ENCODE peak calls at places on chromosome 21, in four cellular contexts. O is astrocyte, L is type B pancreatic cell, I is stomach. Y is an unnamed sample.

GRCh38 chr21:33685613-33686197 is 43.4 kb downstream of the ITSN1 start:
- DNase-seq in I (no peak), L (no peak), O (peak), Y (no peak)

GRCh38 chr21:46295996-46296752 is 10.0 kb downstream of the YBEY start:
- DNase-seq in O (no peak), I (peak), L (no peak), Y (peak)

GRCh38 chr21:25560151-25560783 is 47.0 kb downstream of the MRPL39 start:
- DNase-seq in O (no peak), L (no peak), I (no peak), Y (no peak)

GRCh38 chr21:19237603-19238002 is 834.0 kb upstream of the TMPRSS15 start:
- DNase-seq in I (no peak), L (no peak), O (no peak), Y (no peak)

GRCh38 chr21:42830456-42831455 is 48.6 kb downstream of the WDR4 start:
- DNase-seq in L (peak), O (no peak), I (peak), Y (no peak)

GRCh38 chr21:22711636-22712035 is 1713.4 kb downstream of the NCAM2 start:
- DNase-seq in L (no peak), O (no peak), I (no peak), Y (no peak)

GRCh38 chr21:42426876-42427480 is 23.3 kb downstream of the UBASH3A start:
- DNase-seq in O (no peak), I (no peak), L (no peak), Y (no peak)

GRCh38 chr21:25362375-25363267 is 244.7 kb downstream of the MRPL39 start:
- DNase-seq in L (no peak), O (no peak), I (no peak), Y (no peak)

GRCh38 chr21:44892536-44893277 is 19.2 kb upstream of the PTTG1IP start:
- DNase-seq in I (peak), L (no peak), O (no peak), Y (peak)

GRCh38 chr21:16492356-16492755 is 762.6 kb downstream of the USP25 start:
- DNase-seq in L (no peak), I (no peak), O (no peak), Y (no peak)

GRCh38 chr21:45236481-45236880 is 51.2 kb downstream of the POFUT2 start:
- DNase-seq in I (no peak), O (no peak), L (no peak), Y (no peak)

GRCh38 chr21:42695324-42696025 is 42.1 kb downstream of the PDE9A start:
- DNase-seq in L (no peak), O (peak), I (no peak), Y (no peak)

GRCh38 chr21:37452222-37452621 is 85.6 kb downstream of the DYRK1A start:
- DNase-seq in O (peak), I (no peak), L (no peak), Y (no peak)

GRCh38 chr21:45179568-45180288 is 105.3 kb downstream of the ADARB1 start:
- DNase-seq in O (no peak), L (no peak), I (no peak), Y (no peak)

GRCh38 chr21:36854391-36854790 is 112.1 kb downstream of the HLCS start:
- DNase-seq in L (no peak), O (no peak), I (no peak), Y (no peak)

GRCh38 chr21:43597052-43597451 is 62.2 kb downstream of the HSF2BP start:
- DNase-seq in O (peak), L (no peak), I (no peak), Y (no peak)

GRCh38 chr21:43193651-43194302 is 25.0 kb downstream of the CRYAA start:
- DNase-seq in I (no peak), L (peak), O (peak), Y (no peak)

GRCh38 chr21:43303240-43304178 is 123.4 kb downstream of the SIK1 start:
- DNase-seq in I (no peak), L (no peak), O (no peak), Y (no peak)

GRCh38 chr21:40886006-40886405 is 39.0 kb upstream of the DSCAM start:
- DNase-seq in I (no peak), L (no peak), O (no peak), Y (no peak)

GRCh38 chr21:44288251-44289110 is 2.8 kb downstream of the AIRE start:
- DNase-seq in O (no peak), L (no peak), I (no peak), Y (no peak)

GRCh38 chr21:45266518-45267389 is 20.9 kb downstream of the POFUT2 start:
- DNase-seq in L (peak), O (peak), I (peak), Y (peak)

GRCh38 chr21:41786521-41786987 is 19.7 kb upstream of the RIPK4 start:
- DNase-seq in L (no peak), I (peak), O (peak), Y (no peak)

GRCh38 chr21:33541756-33542639 is at the start of gene GART:
- DNase-seq in I (peak), L (peak), O (peak), Y (peak)

GRCh38 chr21:25850126-25850831 is 115.5 kb downstream of the GABPA start:
- DNase-seq in L (no peak), O (no peak), I (no peak), Y (no peak)

GRCh38 chr21:42732033-42732410 is 78.6 kb downstream of the PDE9A start:
- DNase-seq in I (no peak), O (no peak), L (no peak), Y (no peak)

GRCh38 chr21:44024895-44025353 is 12.8 kb downstream of the TRAPPC10 start:
- DNase-seq in O (peak), L (no peak), I (no peak), Y (no peak)

GRCh38 chr21:16082038-16082816 is 352.4 kb downstream of the USP25 start:
- DNase-seq in O (no peak), I (no peak), L (no peak), Y (no peak)

GRCh38 chr21:46000182-46000730 is 18.7 kb downstream of the COL6A1 start:
- DNase-seq in L (no peak), I (no peak), O (no peak), Y (no peak)

GRCh38 chr21:33374080-33374873 is 28.9 kb upstream of the IFNGR2 start:
- DNase-seq in L (no peak), O (peak), I (peak), Y (no peak)

GRCh38 chr21:44018813-44019567 is 6.9 kb downstream of the TRAPPC10 start:
- DNase-seq in L (no peak), O (no peak), I (no peak), Y (no peak)

GRCh38 chr21:45406801-45407628 is 2.0 kb downstream of the COL18A1 start:
- DNase-seq in L (no peak), O (no peak), I (no peak), Y (no peak)

GRCh38 chr21:37675202-37675801 is 241.0 kb downstream of the KCNJ6 start:
- DNase-seq in L (peak), I (peak), O (peak), Y (peak)

GRCh38 chr21:16424331-16424749 is 694.6 kb downstream of the USP25 start:
- DNase-seq in I (no peak), L (no peak), O (peak), Y (no peak)

DNA sequence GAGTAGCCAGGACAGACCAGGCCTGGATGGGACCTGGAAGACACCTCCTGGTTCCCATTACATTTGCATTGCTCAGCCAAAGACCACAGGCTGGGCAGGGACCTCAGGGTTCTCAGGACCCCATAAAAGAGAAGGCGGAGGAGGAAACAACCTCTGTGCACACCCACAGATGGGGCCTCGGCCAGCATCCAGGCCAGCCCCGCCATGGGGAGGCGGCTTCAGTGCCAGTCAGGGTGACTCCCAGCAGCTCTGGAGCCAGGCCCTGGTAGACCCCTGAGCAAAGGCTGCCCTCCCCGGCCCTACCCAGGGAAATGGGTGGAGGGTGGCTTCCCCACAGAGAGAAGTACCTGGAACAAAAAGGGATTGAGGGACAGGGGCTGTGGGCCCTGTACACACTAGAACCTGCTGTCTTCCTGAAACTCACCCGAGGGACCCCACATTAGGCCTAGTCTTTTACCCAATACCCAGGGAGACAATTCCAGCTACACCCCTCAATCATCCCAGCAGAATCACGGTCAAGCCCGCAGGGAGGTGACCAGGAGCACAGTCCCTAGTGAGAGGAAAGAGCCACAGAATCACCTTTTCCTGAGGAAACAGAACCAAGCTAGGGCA is 64.5 kb downstream of the PSMG1 start:
- DNase-seq in L (no peak), O (no peak), I (no peak), Y (no peak)
- TF ChIP-seq CTCF in L (no peak), O (no peak), I (no peak), Y (no peak)

GRCh38 chr21:17693801-17694200 is 81.1 kb upstream of the BTG3 start:
- DNase-seq in I (no peak), L (no peak), O (no peak), Y (no peak)

GRCh38 chr21:17690078-17690494 is 77.4 kb upstream of the BTG3 start:
- DNase-seq in I (no peak), O (no peak), L (no peak), Y (no peak)

GRCh38 chr21:17688912-17689874 is 76.5 kb upstream of the BTG3 start:
- DNase-seq in O (peak), L (no peak), I (peak), Y (peak)
- TF ChIP-seq CTCF in O (no peak), L (peak), I (no peak), Y (no peak)

GRCh38 chr21:31476551-31477120 is 132.6 kb upstream of the TIAM1 start:
- DNase-seq in O (peak), L (no peak), I (no peak), Y (no peak)
- TF ChIP-seq CTCF in O (no peak), L (peak), I (no peak), Y (no peak)

GRCh38 chr21:35607406-35607805 is 452.9 kb downstream of the SETD4 start:
- DNase-seq in O (no peak), I (no peak), L (no peak), Y (no peak)
- TF ChIP-seq CTCF in O (no peak), I (no peak), L (no peak), Y (no peak)

DNA sequence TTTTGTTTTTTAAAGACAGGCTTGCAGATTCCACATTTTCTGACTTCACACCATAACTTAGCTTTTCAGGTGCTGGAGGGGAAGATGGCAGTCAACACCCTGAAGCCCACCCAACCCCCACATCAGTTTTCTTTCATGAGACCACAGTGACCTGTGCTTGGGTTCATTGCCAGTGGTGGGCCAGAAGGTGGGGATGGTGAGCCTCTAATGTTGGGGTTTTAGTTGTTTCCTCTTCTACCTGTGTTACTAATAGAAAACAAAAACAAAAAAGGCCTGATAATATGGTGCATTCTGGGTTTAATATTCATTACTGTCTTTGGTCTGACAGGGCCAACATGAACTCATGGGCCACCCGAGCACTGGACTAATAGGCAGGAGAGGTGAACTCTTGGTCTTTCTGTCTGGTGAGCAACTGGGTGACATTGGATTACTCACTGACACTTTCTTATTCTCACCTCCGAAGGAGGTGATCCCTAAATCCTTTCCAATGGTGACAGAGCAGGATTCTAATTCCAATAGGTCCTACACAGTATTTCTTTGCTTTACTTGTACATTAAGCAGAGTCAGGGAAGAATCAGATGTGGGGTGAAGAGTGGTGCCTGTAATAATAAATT is 132.8 kb downstream of the CLIC6 start:
- DNase-seq in O (no peak), I (no peak), L (no peak), Y (no peak)
- TF ChIP-seq CTCF in O (peak), I (no peak), L (peak), Y (no peak)

DNA sequence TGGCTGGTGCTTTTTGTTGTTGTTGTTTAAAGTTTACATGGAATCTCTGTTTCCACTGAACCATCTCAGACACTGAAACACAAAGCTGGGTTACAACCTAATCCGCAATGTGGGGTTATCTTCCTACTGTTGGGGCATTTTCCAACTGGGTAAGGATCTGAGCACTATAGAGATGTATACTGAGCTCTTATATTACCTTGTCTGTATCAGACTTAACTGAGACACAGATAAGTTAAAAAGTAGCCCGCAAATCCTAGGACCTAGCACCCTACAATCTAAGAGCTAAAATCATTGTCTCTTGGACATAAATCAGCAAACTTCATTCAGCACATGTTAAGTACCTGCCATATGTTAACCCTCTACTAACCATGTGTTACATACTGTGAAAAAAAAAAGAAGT is 169.2 kb downstream of the LTN1 start:
- DNase-seq in L (no peak), O (no peak), I (no peak), Y (no peak)
- TF ChIP-seq CTCF in L (no peak), O (no peak), I (no peak), Y (no peak)